ENCODE peak calls at places on chromosomes 11 and 22, in four cellular contexts. Q is uterus, T is prostate gland, V is adrenal gland. Y is an unnamed sample.

GRCh38 chr22:24950272-24950902 is 2.1 kb upstream of the KIAA1671 start:
- DNase-seq in Q (no peak), T (no peak), V (no peak), Y (no peak)

GRCh38 chr11:19220903-19221682 is 19.3 kb upstream of the CSRP3 start:
- DNase-seq in Q (no peak), T (no peak), V (no peak), Y (no peak)

GRCh38 chr22:21457023-21457787 is 10.0 kb upstream of the TMEM191C start:
- DNase-seq in Q (no peak), T (peak), V (no peak), Y (no peak)

GRCh38 chr11:120613264-120614226 is 102.0 kb downstream of the GRIK4 start:
- DNase-seq in Q (no peak), T (no peak), V (no peak), Y (no peak)

GRCh38 chr22:19604711-19605268 is 80.6 kb upstream of the CLDN5 start:
- DNase-seq in Q (no peak), T (no peak), V (no peak), Y (no peak)

GRCh38 chr11:115135936-115136335 is 368.3 kb downstream of the CADM1 start:
- DNase-seq in Q (no peak), T (no peak), V (no peak), Y (no peak)

GRCh38 chr22:44337658-44338004 is 24.9 kb upstream of the SHISAL1 start:
- DNase-seq in Q (peak), T (no peak), V (peak), Y (peak)

GRCh38 chr22:30041475-30041874 is 38.8 kb upstream of the HORMAD2 start:
- DNase-seq in Q (no peak), T (no peak), V (no peak), Y (no peak)

GRCh38 chr11:43941257-43941879 is 1.1 kb upstream of the C11orf96 start:
- DNase-seq in Q (no peak), T (no peak), V (no peak), Y (no peak)

GRCh38 chr11:63165710-63166310 is 21.8 kb upstream of the SLC22A24 start:
- DNase-seq in Q (no peak), T (no peak), V (no peak), Y (no peak)

GRCh38 chr11:90846628-90847027 is 623.8 kb upstream of the CHORDC1 start:
- DNase-seq in Q (no peak), T (no peak), V (no peak), Y (no peak)

GRCh38 chr11:71454470-71455113 is 1.6 kb downstream of the NADSYN1 start:
- DNase-seq in Q (no peak), T (no peak), V (no peak), Y (no peak)

GRCh38 chr11:40129276-40129675 is 1330.2 kb downstream of the LRRC4C start:
- DNase-seq in Q (no peak), T (no peak), V (no peak), Y (no peak)

GRCh38 chr22:37472418-37473006 is 13.7 kb downstream of the MFNG start:
- DNase-seq in Q (no peak), T (no peak), V (no peak), Y (peak)

GRCh38 chr11:35235944-35236666 is 97.1 kb downstream of the CD44 start:
- DNase-seq in Q (no peak), T (no peak), V (no peak), Y (no peak)

GRCh38 chr11:123493393-123494063 is 63.5 kb downstream of the GRAMD1B start:
- DNase-seq in Q (no peak), T (no peak), V (peak), Y (no peak)

GRCh38 chr11:120210651-120211521 is at the start of gene OAF:
- DNase-seq in Q (peak), T (peak), V (peak), Y (peak)

GRCh38 chr22:37464181-37464580 is 22.0 kb downstream of the MFNG start:
- DNase-seq in Q (no peak), T (no peak), V (no peak), Y (no peak)

GRCh38 chr22:22076361-22076760 is 93.8 kb upstream of the TOP3B start:
- DNase-seq in Q (no peak), T (no peak), V (no peak), Y (no peak)

GRCh38 chr11:7687386-7687785 is 14.1 kb upstream of the CYB5R2 start:
- DNase-seq in Q (no peak), T (no peak), V (no peak), Y (no peak)

GRCh38 chr11:86891020-86891419 is 64.2 kb downstream of the FZD4 start:
- DNase-seq in Q (no peak), T (no peak), V (no peak), Y (no peak)

GRCh38 chr11:84812351-84813083 is 814.6 kb downstream of the DLG2 start:
- DNase-seq in Q (no peak), T (no peak), V (no peak), Y (no peak)

GRCh38 chr11:90434858-90435257 is 212.0 kb upstream of the CHORDC1 start:
- DNase-seq in Q (no peak), T (peak), V (no peak), Y (no peak)

GRCh38 chr11:113319085-113319484 is 4.7 kb downstream of the TTC12 start:
- DNase-seq in Q (no peak), T (no peak), V (no peak), Y (no peak)

GRCh38 chr11:45379162-45379863 is 93.2 kb upstream of the SYT13 start:
- DNase-seq in Q (no peak), T (no peak), V (no peak), Y (no peak)

GRCh38 chr11:108775324-108775723 is 110.5 kb downstream of the DDX10 start:
- DNase-seq in Q (no peak), T (no peak), V (no peak), Y (no peak)

GRCh38 chr11:101944896-101945295 is 28.6 kb upstream of the ANGPTL5 start:
- DNase-seq in Q (no peak), T (no peak), V (no peak), Y (no peak)

GRCh38 chr11:17915500-17916143 is 97.2 kb downstream of the SERGEF start:
- DNase-seq in Q (no peak), T (no peak), V (no peak), Y (peak)

GRCh38 chr11:72823105-72823804 is 9.0 kb downstream of the ATG16L2 start:
- DNase-seq in Q (no peak), T (no peak), V (peak), Y (no peak)

GRCh38 chr11:72824811-72825505 is 10.7 kb downstream of the ATG16L2 start:
- DNase-seq in Q (no peak), T (no peak), V (no peak), Y (no peak)

GRCh38 chr11:72821920-72822799 is 7.9 kb downstream of the ATG16L2 start:
- DNase-seq in Q (peak), T (peak), V (peak), Y (peak)

GRCh38 chr11:72825661-72826060 is 11.4 kb downstream of the ATG16L2 start:
- DNase-seq in Q (no peak), T (no peak), V (peak), Y (no peak)

DNA sequence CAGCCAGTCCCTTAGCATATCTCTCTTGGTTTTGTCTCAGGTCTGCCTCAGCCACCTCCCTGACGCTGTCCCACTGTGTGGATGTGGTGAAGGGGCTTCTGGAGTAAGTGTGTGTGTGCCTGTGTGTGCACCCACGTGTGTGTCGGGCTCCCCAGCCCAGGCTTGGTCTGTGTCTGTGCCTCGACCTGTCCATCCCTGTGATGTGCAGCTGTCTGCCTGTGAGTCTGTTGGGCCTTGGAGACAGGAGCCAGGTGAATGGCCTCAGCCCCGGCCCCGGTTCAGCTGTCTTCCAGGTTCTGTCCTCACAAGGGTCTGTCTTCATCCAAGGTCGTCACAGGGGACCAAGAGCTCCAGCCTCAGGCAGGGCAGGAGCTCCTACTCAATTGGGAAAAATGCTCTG is 9.8 kb downstream of the ATG16L2 start:
- DNase-seq in Q (no peak), T (no peak), V (peak), Y (no peak)
- TF ChIP-seq POLR2A in Q (no peak), T (no peak), V (no peak), Y (no peak)

GRCh38 chr11:65921033-65921555 is 1.9 kb downstream of the DRAP1 start:
- DNase-seq in Q (no peak), T (no peak), V (no peak), Y (no peak)

GRCh38 chr11:65917434-65918210 is 1.2 kb downstream of the C11orf68 start:
- DNase-seq in Q (peak), T (no peak), V (peak), Y (no peak)

GRCh38 chr11:65918211-65919150 is at the start of gene C11orf68:
- DNase-seq in Q (no peak), T (no peak), V (peak), Y (no peak)

GRCh38 chr11:65920035-65920802 is 993 bp downstream of the DRAP1 start:
- DNase-seq in Q (peak), T (no peak), V (peak), Y (no peak)

DNA sequence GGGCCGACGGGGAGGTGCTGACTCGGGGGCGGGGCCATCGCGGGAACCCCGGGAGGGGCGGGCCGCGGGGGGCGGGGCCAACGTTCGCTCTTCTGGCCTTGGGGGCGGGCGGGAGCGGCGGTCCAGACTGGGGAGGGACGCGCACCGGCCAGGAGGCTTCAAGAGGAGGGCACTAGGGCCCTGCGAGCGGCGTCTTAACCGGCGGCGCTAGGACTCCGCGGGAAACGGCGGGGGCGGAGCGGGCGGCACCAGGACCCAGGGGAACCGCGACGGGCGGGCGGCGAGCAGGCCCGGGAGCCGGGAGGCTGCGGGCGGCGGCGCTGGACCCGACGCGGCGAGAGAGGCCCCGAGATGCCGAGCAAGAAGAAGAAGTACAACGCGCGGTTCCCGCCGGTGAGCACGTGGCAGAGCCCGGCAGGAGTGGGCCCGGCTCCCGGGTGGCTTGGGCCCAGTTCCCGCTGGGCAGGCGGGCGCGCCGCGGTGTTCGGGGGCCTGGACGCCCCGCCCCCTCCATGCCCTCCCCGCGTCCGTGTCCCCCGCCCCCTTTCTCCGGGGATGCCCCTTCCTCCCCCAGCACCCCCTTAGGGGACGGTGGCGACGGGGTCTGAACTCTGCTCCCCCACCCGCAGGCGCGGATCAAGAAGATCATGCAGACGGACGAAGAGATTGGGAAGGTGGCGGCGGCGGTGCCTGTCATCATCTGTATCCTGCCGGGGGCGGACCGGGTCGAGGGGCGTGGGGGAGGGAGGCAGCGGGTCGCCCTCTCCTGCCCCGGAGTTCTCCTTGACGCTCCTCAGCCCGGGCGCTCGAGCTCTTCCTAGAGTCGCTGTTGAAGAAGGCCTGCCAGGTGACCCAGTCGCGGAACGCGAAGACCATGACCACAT is at the start of gene DRAP1:
- DNase-seq in Q (peak), T (peak), V (peak), Y (peak)
- TF ChIP-seq POLR2A in Q (peak), T (peak), V (peak), Y (peak)

DNA sequence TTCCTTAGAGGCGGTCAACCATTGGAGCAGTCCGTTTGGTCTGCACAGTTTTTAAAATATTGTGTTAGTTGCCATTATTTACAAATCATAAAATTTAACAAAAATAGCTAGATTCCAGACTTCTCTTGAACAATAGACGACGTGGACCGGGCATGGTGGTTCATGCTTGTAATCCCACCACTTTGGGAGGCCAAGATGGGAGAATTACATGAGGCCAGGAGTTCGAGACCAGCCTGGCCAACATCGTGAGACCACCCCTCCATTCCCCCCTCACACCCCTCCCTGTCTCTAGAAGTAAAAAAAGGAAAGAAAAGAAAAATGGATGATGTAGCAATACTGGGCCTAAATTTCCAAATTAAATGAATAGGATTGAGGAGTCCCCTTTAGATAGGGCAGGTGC is 965 bp downstream of the SLC37A2 start:
- DNase-seq in Q (no peak), T (no peak), V (peak), Y (no peak)
- TF ChIP-seq POLR2A in Q (no peak), T (no peak), V (no peak), Y (no peak)

GRCh38 chr11:76380161-76380976 is 563 bp downstream of the THAP12 start:
- DNase-seq in Q (no peak), T (peak), V (peak), Y (peak)
- TF ChIP-seq POLR2A in Q (no peak), T (no peak), V (no peak), Y (no peak)

DNA sequence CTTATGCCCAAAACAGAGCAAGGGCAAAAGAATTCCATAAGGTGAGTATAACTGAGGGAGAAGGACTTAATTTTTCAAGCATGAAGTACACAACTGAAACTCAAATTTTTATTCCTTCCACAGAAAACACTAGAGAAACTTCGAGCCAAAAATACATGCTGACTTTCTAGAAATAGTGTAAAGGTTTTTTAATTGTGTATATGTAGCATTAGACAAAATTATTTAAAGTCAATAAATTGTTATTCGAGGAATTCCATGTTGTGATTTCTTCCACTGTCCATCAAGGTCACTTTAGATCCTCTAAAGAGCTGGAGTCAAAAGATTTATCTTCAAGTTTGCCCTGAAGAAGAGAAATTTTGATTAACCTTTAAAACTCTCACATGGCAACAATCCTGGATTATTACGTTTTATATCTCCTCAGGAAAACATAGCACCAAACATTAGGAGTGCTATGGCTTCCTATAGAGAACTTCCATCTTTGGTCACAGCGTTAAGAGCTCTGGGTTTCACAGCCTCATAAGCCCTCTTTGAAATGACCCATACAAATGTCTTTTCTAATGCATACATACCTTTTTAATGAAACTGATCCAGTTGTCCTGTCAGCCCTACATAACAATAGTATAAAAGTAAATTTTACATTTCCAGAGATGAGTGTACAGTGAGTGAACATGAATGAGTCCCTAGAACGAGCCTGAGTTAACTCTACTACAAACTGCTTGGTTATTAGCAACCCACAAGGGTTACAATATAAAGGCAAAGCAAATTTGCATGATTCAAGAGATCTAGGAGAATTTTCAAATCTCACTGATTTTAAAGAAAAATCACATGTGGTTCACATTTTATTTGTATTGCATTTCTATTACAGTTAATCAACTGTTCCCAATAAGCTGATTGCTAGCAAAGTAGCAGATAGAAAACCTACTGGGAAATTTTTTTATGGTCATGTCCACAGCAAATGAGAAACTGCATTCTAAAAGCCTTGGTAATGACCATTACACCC is 10.9 kb downstream of the TAF1D start:
- DNase-seq in Q (no peak), T (no peak), V (no peak), Y (no peak)
- TF ChIP-seq POLR2A in Q (no peak), T (no peak), V (no peak), Y (no peak)

DNA sequence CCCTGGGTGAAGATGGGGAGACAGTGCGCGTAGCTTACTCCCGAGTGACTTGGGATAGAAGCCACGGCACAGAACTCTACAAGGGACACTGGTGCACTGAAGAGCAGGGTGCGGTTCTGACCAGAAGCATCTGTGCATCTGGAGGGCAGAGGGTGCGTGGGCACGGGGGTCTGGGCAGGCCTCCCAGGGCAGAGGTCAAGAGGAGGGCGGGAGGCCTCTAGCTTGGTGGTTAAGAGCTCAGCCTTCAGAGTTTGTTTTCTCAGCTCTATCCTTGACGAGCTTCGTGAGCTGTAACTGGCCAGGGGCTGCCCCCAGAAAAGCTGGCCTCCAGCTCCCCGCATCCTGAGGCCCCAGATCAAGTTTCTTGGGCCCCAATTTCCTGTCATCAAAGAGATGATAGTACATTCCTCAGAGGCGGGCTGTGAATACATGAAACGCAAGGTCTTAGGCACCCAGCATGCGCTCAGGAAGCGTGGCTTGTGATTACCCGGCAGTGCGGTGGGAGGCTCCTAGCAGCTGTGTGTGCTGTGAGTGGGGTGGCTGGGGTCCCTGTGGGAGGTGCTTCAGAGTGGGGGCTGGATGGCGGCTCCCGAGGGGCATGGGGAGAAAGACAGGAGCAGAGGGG is 6.0 kb upstream of the BID start:
- DNase-seq in Q (no peak), T (no peak), V (no peak), Y (no peak)
- TF ChIP-seq POLR2A in Q (no peak), T (no peak), V (no peak), Y (no peak)